ENCODE peak calls at places on chromosomes 1 and 21, in six cellular contexts. T, G, F, R, K and X are unnamed samples.

GRCh38 chr1:56710646-56711045 is 65.5 kb downstream of the PRKAA2 start:
- DNase-seq in K (no peak), G (no peak), F (peak), T (no peak), R (no peak), X (no peak)

GRCh38 chr1:48823161-48823560 is 46.5 kb upstream of the BEND5 start:
- DNase-seq in K (no peak), R (no peak), F (no peak), T (no peak), G (no peak), X (no peak)

GRCh38 chr1:25869909-25870606 is 5.5 kb downstream of the PAQR7 start:
- DNase-seq in G (no peak), T (no peak), R (peak), K (no peak), F (no peak), X (no peak)

GRCh38 chr1:151056149-151056548 is 3.3 kb downstream of the CDC42SE1 start:
- DNase-seq in G (no peak), R (no peak), T (no peak), K (no peak), F (no peak), X (no peak)

GRCh38 chr1:66585002-66585401 is 51.0 kb downstream of the SGIP1 start:
- DNase-seq in K (no peak), F (no peak), R (no peak), T (no peak), G (no peak), X (no peak)

GRCh38 chr1:207830788-207831187 is 78.9 kb downstream of the CD46 start:
- DNase-seq in T (no peak), K (no peak), G (no peak), F (no peak), R (no peak), X (no peak)

GRCh38 chr1:25131794-25132193 is 100.5 kb downstream of the SYF2 start:
- DNase-seq in T (no peak), R (no peak), K (no peak), F (no peak), G (no peak), X (no peak)

GRCh38 chr1:45258059-45258650 is 51.8 kb upstream of the ZSWIM5 start:
- DNase-seq in R (no peak), F (peak), K (no peak), T (no peak), G (no peak), X (no peak)

GRCh38 chr1:93021539-93022134 is 57.4 kb upstream of the MTF2 start:
- DNase-seq in K (no peak), R (peak), T (no peak), F (peak), G (no peak), X (no peak)

GRCh38 chr1:180945151-180945550 is 32.5 kb downstream of the KIAA1614 start:
- DNase-seq in T (no peak), K (no peak), G (no peak), F (no peak), R (no peak), X (no peak)

GRCh38 chr1:110606784-110607662 is 865 bp upstream of the KCNA2 start:
- DNase-seq in K (no peak), T (no peak), F (no peak), R (no peak), G (no peak), X (no peak)

GRCh38 chr1:209425959-209426358 is 157.6 kb upstream of the CAMK1G start:
- DNase-seq in F (no peak), K (no peak), R (no peak), G (no peak), T (no peak), X (no peak)

GRCh38 chr21:32007461-32007860 is 134.6 kb downstream of the HUNK start:
- DNase-seq in K (no peak), T (no peak), G (no peak), F (peak), R (no peak), X (no peak)

GRCh38 chr1:116311756-116312691 is 61.0 kb upstream of the ATP1A1 start:
- DNase-seq in K (no peak), G (no peak), R (no peak), T (no peak), F (no peak), X (no peak)

GRCh38 chr1:56404561-56405030 is 174.8 kb downstream of the PLPP3 start:
- DNase-seq in F (no peak), T (no peak), R (no peak), K (peak), G (no peak), X (no peak)

GRCh38 chr21:26385721-26386120 is 187.4 kb downstream of the CYYR1 start:
- DNase-seq in G (no peak), K (no peak), F (no peak), T (no peak), R (no peak), X (no peak)

GRCh38 chr1:206006946-206007345 is 3.8 kb upstream of the RAB7B start:
- DNase-seq in R (no peak), F (no peak), G (no peak), T (peak), K (no peak), X (no peak)

GRCh38 chr21:41678944-41679343 is 87.9 kb downstream of the RIPK4 start:
- DNase-seq in G (peak), F (peak), R (peak), T (peak), K (peak), X (peak)

GRCh38 chr1:41978986-41979385 is 60.3 kb upstream of the HIVEP3 start:
- DNase-seq in T (no peak), K (no peak), R (no peak), F (no peak), G (no peak), X (no peak)

GRCh38 chr1:97820470-97821188 is 100.2 kb downstream of the DPYD start:
- DNase-seq in F (peak), K (no peak), G (no peak), R (no peak), T (no peak), X (no peak)

GRCh38 chr1:205950280-205950679 is 7.0 kb upstream of the SLC26A9 start:
- DNase-seq in G (no peak), F (no peak), T (no peak), R (no peak), K (no peak), X (no peak)

GRCh38 chr1:22388666-22389455 is 62.8 kb upstream of the ZBTB40 start:
- DNase-seq in F (peak), G (no peak), K (no peak), R (no peak), T (no peak), X (no peak)

GRCh38 chr1:2601721-2602303 is 15.2 kb downstream of the PRXL2B start:
- DNase-seq in F (no peak), R (no peak), T (no peak), G (no peak), K (peak), X (no peak)

GRCh38 chr1:32696041-32696440 is 6.5 kb downstream of the SYNC start:
- DNase-seq in F (no peak), G (no peak), R (no peak), T (no peak), K (no peak), X (peak)

GRCh38 chr1:78277253-78277652 is 213.5 kb upstream of the PTGFR start:
- DNase-seq in F (no peak), K (no peak), T (no peak), R (no peak), G (no peak), X (no peak)

GRCh38 chr1:198970919-198971318 is 332.1 kb downstream of the PTPRC start:
- DNase-seq in T (no peak), G (no peak), R (no peak), K (no peak), F (peak), X (no peak)

GRCh38 chr1:107389410-107390075 is 248.7 kb downstream of the NTNG1 start:
- DNase-seq in R (no peak), F (no peak), T (no peak), G (no peak), K (no peak), X (no peak)

GRCh38 chr1:226723640-226724532 is 15.2 kb downstream of the ITPKB start:
- DNase-seq in F (no peak), G (no peak), K (peak), T (peak), R (peak), X (peak)

GRCh38 chr1:236122176-236122575 is 20.2 kb upstream of the GPR137B start:
- DNase-seq in R (no peak), K (no peak), G (no peak), T (no peak), F (no peak), X (no peak)

GRCh38 chr1:35857830-35858229 is 25.2 kb upstream of the AGO1 start:
- DNase-seq in K (no peak), F (peak), T (no peak), R (no peak), G (no peak), X (no peak)

GRCh38 chr1:33410091-33410701 is 20.7 kb downstream of the PHC2 start:
- DNase-seq in R (no peak), G (no peak), F (no peak), T (no peak), K (no peak), X (no peak)

GRCh38 chr1:235495539-235495938 is 8.7 kb downstream of the B3GALNT2 start:
- DNase-seq in K (no peak), G (no peak), T (no peak), F (no peak), R (no peak), X (no peak)

GRCh38 chr21:36461918-36462486 is 17.9 kb downstream of the CLDN14 start:
- DNase-seq in R (no peak), G (no peak), K (no peak), F (no peak), T (no peak), X (no peak)

GRCh38 chr1:3494321-3495308 is 40.1 kb downstream of the ARHGEF16 start:
- DNase-seq in G (no peak), K (no peak), T (no peak), F (no peak), R (no peak), X (no peak)

GRCh38 chr1:71228727-71229371 is 148.0 kb upstream of the ZRANB2 start:
- DNase-seq in F (no peak), T (no peak), R (no peak), K (no peak), G (peak), X (no peak)

GRCh38 chr1:24415910-24416665 is 486 bp downstream of the NIPAL3 start:
- DNase-seq in K (no peak), G (no peak), F (no peak), R (peak), T (no peak), X (peak)

GRCh38 chr21:42677339-42678117 is 24.1 kb downstream of the PDE9A start:
- DNase-seq in F (no peak), K (no peak), G (no peak), R (no peak), T (no peak), X (no peak)

DNA sequence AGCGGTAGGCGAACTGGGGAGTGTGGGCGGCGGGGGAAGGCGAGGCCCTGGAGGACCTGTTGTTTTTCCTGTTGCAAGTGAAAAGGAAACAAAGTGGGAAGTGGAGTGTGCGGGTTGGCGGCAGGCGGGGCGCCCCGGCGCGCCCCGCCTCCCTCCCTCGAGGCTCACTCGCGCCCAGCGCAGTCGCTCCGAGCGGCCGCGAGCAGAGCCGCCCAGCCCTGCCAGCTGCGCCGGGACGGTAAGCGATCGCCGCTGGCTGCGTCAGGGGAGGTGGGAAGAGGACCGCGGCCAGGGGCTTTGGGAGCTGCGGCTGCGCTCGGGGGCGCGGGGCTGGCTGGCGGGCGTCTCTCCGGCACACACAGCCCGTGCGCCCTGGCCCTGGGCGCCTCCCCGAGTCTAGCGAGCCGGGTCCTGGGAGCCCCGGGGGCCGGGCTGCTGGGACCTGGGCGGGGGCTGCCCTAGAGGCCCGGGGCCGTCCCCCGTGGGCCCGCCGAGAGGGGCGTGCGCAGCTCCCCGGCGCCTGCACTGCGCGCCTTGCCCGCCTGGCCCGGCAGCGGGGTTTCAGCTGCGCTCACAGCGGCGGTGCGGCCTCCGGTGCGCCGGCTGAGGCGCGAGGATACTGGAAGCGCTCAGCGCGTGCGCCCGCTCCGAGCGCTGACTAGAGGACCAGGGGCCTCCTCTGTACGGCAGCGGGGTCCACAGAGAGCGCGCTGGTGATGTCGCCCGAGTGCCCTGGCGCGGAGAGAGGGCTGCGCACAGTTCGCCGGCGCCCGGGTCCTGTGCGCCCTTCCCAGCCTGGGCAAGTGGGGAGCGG is at the start of gene PIK3CD:
- DNase-seq in F (peak), R (no peak), G (no peak), K (no peak), T (no peak), X (no peak)
- TF ChIP-seq POLR2A in F (no peak), R (no peak), G (no peak), K (no peak), T (no peak), X (no peak)

GRCh38 chr1:160211010-160211790 is 6.0 kb downstream of the PEA15 start:
- DNase-seq in G (no peak), T (no peak), F (no peak), R (no peak), K (no peak), X (no peak)
- TF ChIP-seq EP300 in G (no peak), T (no peak), F (no peak), R (no peak), K (no peak), X (no peak)

GRCh38 chr1:67685067-67685557 is at the start of gene GADD45A:
- DNase-seq in F (peak), K (peak), T (peak), G (peak), R (peak), X (peak)

GRCh38 chr1:67686272-67687197 is 1.5 kb downstream of the GADD45A start:
- DNase-seq in G (no peak), F (peak), K (peak), R (peak), T (peak), X (peak)

GRCh38 chr1:67687198-67687545 is 2.2 kb downstream of the GADD45A start:
- DNase-seq in T (no peak), K (no peak), R (no peak), F (no peak), G (no peak), X (no peak)

GRCh38 chr1:67684526-67685066 is 405 bp upstream of the GADD45A start:
- DNase-seq in T (no peak), F (no peak), R (no peak), G (no peak), K (no peak), X (no peak)

GRCh38 chr1:67685558-67686271 is 714 bp downstream of the GADD45A start:
- DNase-seq in F (peak), K (peak), R (peak), G (no peak), T (peak), X (peak)
- H3K27ac ChIP-seq in F (peak), K (peak), R (peak), G (no peak), T (peak), X (peak)

GRCh38 chr21:33330726-33331125 is 6.0 kb downstream of the IFNAR1 start:
- DNase-seq in G (no peak), F (no peak), K (no peak), T (no peak), R (no peak), X (no peak)

GRCh38 chr21:33327326-33327725 is 2.6 kb downstream of the IFNAR1 start:
- DNase-seq in G (no peak), T (no peak), F (no peak), R (no peak), K (no peak), X (no peak)

GRCh38 chr21:33327792-33328433 is 3.1 kb downstream of the IFNAR1 start:
- DNase-seq in R (no peak), F (no peak), G (no peak), K (no peak), T (no peak), X (no peak)

GRCh38 chr21:33324311-33325221 is at the start of gene IFNAR1:
- DNase-seq in R (peak), G (peak), T (peak), F (peak), K (peak), X (peak)

GRCh38 chr21:33325222-33326067 is 675 bp downstream of the IFNAR1 start:
- DNase-seq in G (no peak), T (peak), R (peak), K (peak), F (peak), X (peak)
- TF ChIP-seq POLR2A in G (peak), T (no peak), R (no peak), K (no peak), F (no peak), X (no peak)

GRCh38 chr1:19619697-19620384 is 24.3 kb upstream of the NBL1 start:
- DNase-seq in K (no peak), T (no peak), G (no peak), R (no peak), F (no peak), X (no peak)
- TF ChIP-seq EP300 in K (no peak), T (no peak), G (no peak), R (no peak), F (no peak), X (no peak)

DNA sequence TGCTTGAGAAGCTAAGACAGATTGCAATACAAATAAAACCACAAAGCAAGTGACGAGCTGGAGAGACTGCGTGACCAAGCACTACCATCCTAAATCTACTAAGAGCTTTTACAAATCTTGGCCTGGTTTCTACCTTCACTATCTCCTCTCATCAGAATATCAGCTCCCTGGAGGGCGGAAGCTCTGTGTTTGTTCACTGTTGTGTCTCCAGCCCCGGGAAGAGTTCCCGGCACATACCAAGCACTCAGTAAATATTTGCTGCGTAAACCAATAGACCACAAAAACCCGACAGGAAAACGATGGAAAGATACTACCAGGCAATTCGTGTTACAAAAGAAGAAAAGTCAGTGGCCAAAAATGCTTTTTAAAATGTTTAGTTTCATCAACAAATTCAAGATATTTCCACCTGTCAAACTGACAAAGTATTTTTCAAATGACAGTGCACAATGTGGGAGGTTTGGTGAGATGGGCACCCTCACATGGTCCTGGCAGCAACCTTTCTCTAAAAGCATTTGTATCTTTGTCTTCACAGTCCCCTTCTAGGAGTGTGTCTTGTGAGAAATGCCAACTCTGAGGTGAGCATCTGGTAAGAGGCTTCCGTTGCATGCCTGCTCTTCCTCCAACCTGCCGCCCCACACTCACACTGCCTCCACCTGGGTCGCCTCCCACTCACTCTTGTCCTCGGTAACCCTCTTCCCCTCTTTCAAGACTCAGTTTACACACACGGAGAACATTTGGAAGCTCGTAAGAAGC is 34.7 kb downstream of the SLC1A7 start:
- DNase-seq in F (peak), R (no peak), K (no peak), G (no peak), T (no peak), X (no peak)
- H3K27ac ChIP-seq in F (peak), R (no peak), K (no peak), G (no peak), T (no peak), X (no peak)

GRCh38 chr1:156060937-156061636 is at the start of gene RAB25:
- DNase-seq in R (no peak), K (no peak), T (peak), G (peak), F (no peak), X (no peak)
- TF ChIP-seq POLR2A in R (no peak), K (no peak), T (no peak), G (peak), F (no peak), X (no peak)